ENCODE peak calls at places on chromosomes 4 and X, in seven cellular contexts. C, O, V, W, D, Y and Z are unnamed samples.

GRCh38 chr4:185237185-185237584 is 27.8 kb downstream of the SNX25 start:
- DNase-seq in C (no peak), O (no peak), V (no peak), W (no peak), D (no peak), Y (no peak), Z (no peak)

GRCh38 chr4:3369781-3370660 is 71.7 kb upstream of the HGFAC start:
- DNase-seq in C (no peak), O (no peak), V (peak), W (no peak), D (no peak), Y (no peak), Z (no peak)

GRCh38 chr4:119683518-119683917 is 54.9 kb upstream of the PDE5A start:
- DNase-seq in C (no peak), O (no peak), V (no peak), W (no peak), D (no peak), Y (no peak), Z (no peak)

GRCh38 chr4:20428410-20429160 is 176.9 kb downstream of the SLIT2 start:
- DNase-seq in C (no peak), O (no peak), V (peak), W (no peak), D (no peak), Y (no peak), Z (no peak)

GRCh38 chr4:165684177-165684870 is 188.7 kb upstream of the TLL1 start:
- DNase-seq in C (no peak), O (no peak), V (no peak), W (no peak), D (no peak), Y (no peak), Z (no peak)

GRCh38 chr4:8703857-8704495 is 111.4 kb downstream of the CPZ start:
- DNase-seq in C (no peak), O (no peak), V (no peak), W (no peak), D (no peak), Y (no peak), Z (no peak)

GRCh38 chr4:78602334-78602733 is 50.8 kb downstream of the ANXA3 start:
- DNase-seq in C (no peak), O (no peak), V (no peak), W (no peak), D (no peak), Y (no peak), Z (no peak)

GRCh38 chrX:45070116-45071007 is 130.3 kb downstream of the DIPK2B start:
- DNase-seq in C (peak), O (no peak), V (peak), W (no peak), D (no peak), Y (no peak), Z (no peak)

GRCh38 chrX:148495156-148495555 is 5.3 kb upstream of the AFF2 start:
- DNase-seq in C (no peak), O (no peak), V (no peak), W (no peak), D (no peak), Y (no peak), Z (no peak)

GRCh38 chrX:151396042-151396826 is 772 bp upstream of the VMA21 start:
- DNase-seq in C (peak), O (no peak), V (no peak), W (no peak), D (peak), Y (peak), Z (no peak)

GRCh38 chrX:124347242-124347641 is 879 bp downstream of the SH2D1A start:
- DNase-seq in C (no peak), O (no peak), V (no peak), W (no peak), D (no peak), Y (no peak), Z (no peak)

GRCh38 chr4:41077628-41078027 is 136.7 kb downstream of the APBB2 start:
- DNase-seq in C (no peak), O (no peak), V (no peak), W (no peak), D (no peak), Y (no peak), Z (no peak)

GRCh38 chr4:72690782-72691181 is 121.8 kb upstream of the ADAMTS3 start:
- DNase-seq in C (no peak), O (no peak), V (no peak), W (no peak), D (no peak), Y (no peak), Z (no peak)

GRCh38 chr4:123479944-123480343 is 83.3 kb downstream of the SPRY1 start:
- DNase-seq in C (no peak), O (no peak), V (no peak), W (no peak), D (no peak), Y (no peak), Z (no peak)

GRCh38 chr4:113574636-113575103 is 186.9 kb downstream of the CAMK2D start:
- DNase-seq in C (no peak), O (no peak), V (peak), W (no peak), D (no peak), Y (no peak), Z (no peak)

GRCh38 chr4:182189107-182189878 is 53.9 kb upstream of the TENM3 start:
- DNase-seq in C (no peak), O (no peak), V (no peak), W (no peak), D (no peak), Y (no peak), Z (no peak)

GRCh38 chr4:173878701-173879100 is 348.7 kb upstream of the HAND2 start:
- DNase-seq in C (no peak), O (no peak), V (no peak), W (no peak), D (no peak), Y (no peak), Z (no peak)

GRCh38 chr4:83065268-83065667 is 30.3 kb downstream of the COPS4 start:
- DNase-seq in C (no peak), O (no peak), V (no peak), W (no peak), D (no peak), Y (no peak), Z (no peak)

GRCh38 chrX:106300239-106300638 is 132.1 kb downstream of the PWWP3B start:
- DNase-seq in C (no peak), O (no peak), V (no peak), W (no peak), D (no peak), Y (no peak), Z (no peak)

GRCh38 chr4:88353324-88353723 is 25.3 kb upstream of the HERC6 start:
- DNase-seq in C (no peak), O (no peak), V (no peak), W (no peak), D (no peak), Y (no peak), Z (no peak)

GRCh38 chr4:1344696-1345095 is 2.3 kb upstream of the UVSSA start:
- DNase-seq in C (no peak), O (no peak), V (no peak), W (peak), D (no peak), Y (no peak), Z (no peak)

GRCh38 chr4:145132521-145133098 is 34.5 kb downstream of the ABCE1 start:
- DNase-seq in C (peak), O (no peak), V (no peak), W (no peak), D (no peak), Y (no peak), Z (no peak)